ENCODE peak calls at places on chromosome 2, in five cellular contexts. One of them, this sample, is unnamed.

GRCh38 chr2:210198326-210198725 is 26.9 kb downstream of the ACADL start:
- DNase-seq in WTC11: no peak
- DNase-seq in smooth muscle cell of the brain vasculature: no peak
- DNase-seq in T-cell: no peak
- DNase-seq in GM23248: peak; percentile 45
- DNase-seq in this sample: no peak

GRCh38 chr2:194486316-194486715 is 1170.7 kb upstream of the SLC39A10 start:
- DNase-seq in WTC11: no peak
- DNase-seq in smooth muscle cell of the brain vasculature: no peak
- DNase-seq in T-cell: no peak
- DNase-seq in GM23248: no peak
- DNase-seq in this sample: no peak

GRCh38 chr2:11938196-11938595 is 191.8 kb downstream of the LPIN1 start:
- DNase-seq in WTC11: no peak
- DNase-seq in smooth muscle cell of the brain vasculature: no peak
- DNase-seq in T-cell: no peak
- DNase-seq in GM23248: no peak
- DNase-seq in this sample: no peak

GRCh38 chr2:38315707-38316333 is 61.3 kb downstream of the ATL2 start:
- DNase-seq in WTC11: no peak
- DNase-seq in smooth muscle cell of the brain vasculature: peak; percentile 33
- DNase-seq in T-cell: no peak
- DNase-seq in GM23248: peak; percentile 63
- DNase-seq in this sample: no peak

GRCh38 chr2:237541242-237541641 is 25.1 kb upstream of the PRLH start:
- DNase-seq in WTC11: no peak
- DNase-seq in smooth muscle cell of the brain vasculature: no peak
- DNase-seq in T-cell: no peak
- DNase-seq in GM23248: no peak
- DNase-seq in this sample: no peak

GRCh38 chr2:170425291-170425751 is 247.4 kb downstream of the MYO3B start:
- DNase-seq in WTC11: no peak
- DNase-seq in smooth muscle cell of the brain vasculature: no peak
- DNase-seq in T-cell: no peak
- DNase-seq in GM23248: peak; percentile 72
- DNase-seq in this sample: no peak

GRCh38 chr2:224111576-224111975 is 72.5 kb upstream of the SERPINE2 start:
- DNase-seq in WTC11: no peak
- DNase-seq in smooth muscle cell of the brain vasculature: no peak
- DNase-seq in T-cell: no peak
- DNase-seq in GM23248: peak; percentile 80
- DNase-seq in this sample: no peak

GRCh38 chr2:12613137-12613912 is 103.4 kb upstream of the TRIB2 start:
- DNase-seq in WTC11: no peak
- DNase-seq in smooth muscle cell of the brain vasculature: no peak
- DNase-seq in T-cell: no peak
- DNase-seq in GM23248: no peak
- DNase-seq in this sample: no peak

GRCh38 chr2:177306550-177306949 is 42.0 kb upstream of the NFE2L2 start:
- DNase-seq in WTC11: no peak
- DNase-seq in smooth muscle cell of the brain vasculature: no peak
- DNase-seq in T-cell: no peak
- DNase-seq in GM23248: peak; percentile 59
- DNase-seq in this sample: no peak

GRCh38 chr2:25323042-25323514 is 18.6 kb downstream of the DNMT3A start:
- DNase-seq in WTC11: peak; percentile 71
- DNase-seq in smooth muscle cell of the brain vasculature: no peak
- DNase-seq in T-cell: peak; percentile 53
- DNase-seq in GM23248: no peak
- DNase-seq in this sample: peak; percentile 55

GRCh38 chr2:173999272-173999671 is 34.1 kb upstream of the SP3 start:
- DNase-seq in WTC11: no peak
- DNase-seq in smooth muscle cell of the brain vasculature: no peak
- DNase-seq in T-cell: no peak
- DNase-seq in GM23248: no peak
- DNase-seq in this sample: no peak

GRCh38 chr2:234448506-234449169 is 48.2 kb downstream of the ARL4C start:
- DNase-seq in WTC11: no peak
- DNase-seq in smooth muscle cell of the brain vasculature: no peak
- DNase-seq in T-cell: no peak
- DNase-seq in GM23248: no peak
- DNase-seq in this sample: no peak

GRCh38 chr2:70988151-70988550 is 6.5 kb downstream of the TEX261 start:
- DNase-seq in WTC11: no peak
- DNase-seq in smooth muscle cell of the brain vasculature: no peak
- DNase-seq in T-cell: no peak
- DNase-seq in GM23248: no peak
- DNase-seq in this sample: no peak

GRCh38 chr2:200090683-200091082 is 135.3 kb downstream of the MAIP1 start:
- DNase-seq in WTC11: no peak
- DNase-seq in smooth muscle cell of the brain vasculature: no peak
- DNase-seq in T-cell: no peak
- DNase-seq in GM23248: no peak
- DNase-seq in this sample: no peak

GRCh38 chr2:150168596-150168995 is 318.9 kb downstream of the RND3 start:
- DNase-seq in WTC11: no peak
- DNase-seq in smooth muscle cell of the brain vasculature: no peak
- DNase-seq in T-cell: no peak
- DNase-seq in GM23248: peak; percentile 45
- DNase-seq in this sample: no peak

GRCh38 chr2:51918113-51918512 is 886.2 kb upstream of the NRXN1 start:
- DNase-seq in WTC11: no peak
- DNase-seq in smooth muscle cell of the brain vasculature: no peak
- DNase-seq in T-cell: no peak
- DNase-seq in GM23248: peak; percentile 77
- DNase-seq in this sample: no peak

GRCh38 chr2:101766871-101767739 is 69.6 kb downstream of the MAP4K4 start:
- DNase-seq in WTC11: no peak
- DNase-seq in smooth muscle cell of the brain vasculature: peak; percentile 52
- DNase-seq in T-cell: no peak
- DNase-seq in GM23248: peak; percentile 93
- DNase-seq in this sample: no peak

GRCh38 chr2:200871151-200871550 is 6.7 kb upstream of the CLK1 start:
- DNase-seq in WTC11: no peak
- DNase-seq in smooth muscle cell of the brain vasculature: no peak
- DNase-seq in T-cell: no peak
- DNase-seq in GM23248: no peak
- DNase-seq in this sample: no peak

GRCh38 chr2:116874021-116874420 is 940.5 kb upstream of the DDX18 start:
- DNase-seq in WTC11: no peak
- DNase-seq in smooth muscle cell of the brain vasculature: no peak
- DNase-seq in T-cell: no peak
- DNase-seq in GM23248: no peak
- DNase-seq in this sample: no peak

GRCh38 chr2:53582556-53582955 is 185.0 kb upstream of the CHAC2 start:
- DNase-seq in WTC11: no peak
- DNase-seq in smooth muscle cell of the brain vasculature: no peak
- DNase-seq in T-cell: no peak
- DNase-seq in GM23248: no peak
- DNase-seq in this sample: no peak

GRCh38 chr2:239927424-239927981 is 97.6 kb downstream of the NDUFA10 start:
- DNase-seq in WTC11: no peak
- DNase-seq in smooth muscle cell of the brain vasculature: peak; percentile 12
- DNase-seq in T-cell: peak; percentile 38
- DNase-seq in GM23248: peak; percentile 94
- DNase-seq in this sample: peak; percentile 65

GRCh38 chr2:240932001-240932723 is 26.0 kb downstream of the CROCC2 start:
- DNase-seq in WTC11: peak; percentile 7
- DNase-seq in smooth muscle cell of the brain vasculature: no peak
- DNase-seq in T-cell: no peak
- DNase-seq in GM23248: no peak
- DNase-seq in this sample: no peak

GRCh38 chr2:23661276-23662050 is 265.5 kb downstream of the ATAD2B start:
- DNase-seq in WTC11: no peak
- DNase-seq in smooth muscle cell of the brain vasculature: no peak
- DNase-seq in T-cell: no peak
- DNase-seq in GM23248: peak; percentile 4
- DNase-seq in this sample: no peak

GRCh38 chr2:40451926-40452605 is at the start of gene SLC8A1:
- DNase-seq in WTC11: peak; percentile 38
- DNase-seq in smooth muscle cell of the brain vasculature: peak; percentile 3
- DNase-seq in T-cell: no peak
- DNase-seq in GM23248: peak; percentile 78
- DNase-seq in this sample: no peak

GRCh38 chr2:183250472-183250871 is 126.2 kb downstream of the NUP35 start:
- DNase-seq in WTC11: no peak
- DNase-seq in smooth muscle cell of the brain vasculature: no peak
- DNase-seq in T-cell: no peak
- DNase-seq in GM23248: peak; percentile 21
- DNase-seq in this sample: no peak

GRCh38 chr2:235229236-235229635 is 264.6 kb upstream of the AGAP1 start:
- DNase-seq in WTC11: no peak
- DNase-seq in smooth muscle cell of the brain vasculature: no peak
- DNase-seq in T-cell: no peak
- DNase-seq in GM23248: peak; percentile 21
- DNase-seq in this sample: no peak

GRCh38 chr2:58019209-58019608 is 27.4 kb upstream of the VRK2 start:
- DNase-seq in WTC11: no peak
- DNase-seq in smooth muscle cell of the brain vasculature: no peak
- DNase-seq in T-cell: no peak
- DNase-seq in GM23248: no peak
- DNase-seq in this sample: no peak

GRCh38 chr2:201680743-201681142 is 17.7 kb downstream of the MPP4 start:
- DNase-seq in WTC11: peak; percentile 80
- DNase-seq in smooth muscle cell of the brain vasculature: no peak
- DNase-seq in T-cell: peak; percentile 4
- DNase-seq in GM23248: peak; percentile 7
- DNase-seq in this sample: no peak

GRCh38 chr2:195533771-195534642 is 123.0 kb upstream of the SLC39A10 start:
- DNase-seq in WTC11: no peak
- DNase-seq in smooth muscle cell of the brain vasculature: peak; percentile 90
- DNase-seq in T-cell: peak; percentile 47
- DNase-seq in GM23248: peak; percentile 99
- DNase-seq in this sample: peak; percentile 50

GRCh38 chr2:10046899-10047298 is 3.5 kb downstream of the KLF11 start:
- DNase-seq in WTC11: no peak
- DNase-seq in smooth muscle cell of the brain vasculature: no peak
- DNase-seq in T-cell: no peak
- DNase-seq in GM23248: peak; percentile 13
- DNase-seq in this sample: no peak

GRCh38 chr2:165410231-165410630 is 59.3 kb upstream of the CSRNP3 start:
- DNase-seq in WTC11: no peak
- DNase-seq in smooth muscle cell of the brain vasculature: no peak
- DNase-seq in T-cell: no peak
- DNase-seq in GM23248: no peak
- DNase-seq in this sample: no peak

GRCh38 chr2:152497481-152498052 is 162.6 kb downstream of the FMNL2 start:
- DNase-seq in WTC11: no peak
- DNase-seq in smooth muscle cell of the brain vasculature: no peak
- DNase-seq in T-cell: no peak
- DNase-seq in GM23248: no peak
- DNase-seq in this sample: no peak

GRCh38 chr2:144515694-144516416 is 4.1 kb downstream of the ZEB2 start:
- DNase-seq in WTC11: no peak
- DNase-seq in smooth muscle cell of the brain vasculature: no peak
- DNase-seq in T-cell: peak; percentile 15
- DNase-seq in GM23248: peak; percentile 76
- DNase-seq in this sample: no peak

GRCh38 chr2:9422321-9423099 is 818 bp downstream of the ITGB1BP1 start:
- DNase-seq in WTC11: peak; percentile 42
- DNase-seq in smooth muscle cell of the brain vasculature: no peak
- DNase-seq in T-cell: peak; percentile 44
- DNase-seq in GM23248: peak; percentile 83
- DNase-seq in this sample: peak; percentile 41

GRCh38 chr2:206390181-206390580 is 53.2 kb upstream of the ADAM23 start:
- DNase-seq in WTC11: no peak
- DNase-seq in smooth muscle cell of the brain vasculature: no peak
- DNase-seq in T-cell: no peak
- DNase-seq in GM23248: peak; percentile 17
- DNase-seq in this sample: no peak

GRCh38 chr2:43100883-43101662 is 125.3 kb downstream of the ZFP36L2 start:
- DNase-seq in WTC11: peak; percentile 73
- DNase-seq in smooth muscle cell of the brain vasculature: no peak
- DNase-seq in T-cell: no peak
- DNase-seq in GM23248: peak; percentile 72
- DNase-seq in this sample: no peak

GRCh38 chr2:11498126-11498473 is 32.1 kb upstream of the E2F6 start:
- DNase-seq in WTC11: no peak
- DNase-seq in smooth muscle cell of the brain vasculature: no peak
- DNase-seq in T-cell: no peak
- DNase-seq in GM23248: no peak
- DNase-seq in this sample: no peak

GRCh38 chr2:71546275-71546638 is 92.9 kb downstream of the DYSF start:
- DNase-seq in WTC11: no peak
- DNase-seq in smooth muscle cell of the brain vasculature: no peak
- DNase-seq in T-cell: no peak
- DNase-seq in GM23248: no peak
- DNase-seq in this sample: no peak

This sample was measured in activated CD4-positive, alpha-beta T cell treated with anti-CD3 and anti-CD28 coated beads, Interleukin-2, amount 50 U/mL, for 1 hour.